ENCODE peak calls at places on chromosomes 12 and 14, in nine cellular contexts. E, T, W, Q, H, A, O, U and V are unnamed samples.

GRCh38 chr14:55846852-55847471 is 267.0 kb downstream of the KTN1 start:
- DNase-seq in E (peak; percentile 85), T (no peak), W (peak; percentile 50), Q (no peak), H (peak; percentile 55), A (no peak), O (peak; percentile 40), U (peak; percentile 86), V (no peak)

GRCh38 chr14:100438678-100439592 is 115.8 kb downstream of the SLC25A47 start:
- DNase-seq in E (peak; percentile 97), T (peak; percentile 42), W (peak; percentile 89), Q (no peak), H (peak; percentile 96), A (peak; percentile 21), O (peak; percentile 46), U (peak; percentile 83), V (no peak)

GRCh38 chr12:86134571-86134970 is 121.6 kb downstream of the MGAT4C start:
- DNase-seq in E (no peak), T (no peak), W (peak; percentile 35), Q (no peak), H (peak; percentile 50), A (no peak), O (no peak), U (no peak), V (no peak)

GRCh38 chr12:49342066-49342913 is 4.4 kb upstream of the DNAJC22 start:
- DNase-seq in E (peak; percentile 97), T (peak; percentile 75), W (peak; percentile 66), Q (peak; percentile 97), H (peak; percentile 86), A (peak; percentile 71), O (no peak), U (peak; percentile 94), V (peak; percentile 55)

GRCh38 chr12:3683670-3684069 is 69.2 kb downstream of the CRACR2A start:
- DNase-seq in E (no peak), T (no peak), W (peak; percentile 31), Q (no peak), H (peak; percentile 6), A (no peak), O (no peak), U (no peak), V (no peak)

GRCh38 chr14:103279129-103280025 is 54.7 kb upstream of the EIF5 start:
- DNase-seq in E (peak; percentile 74), T (no peak), W (no peak), Q (peak; percentile 42), H (no peak), A (no peak), O (no peak), U (peak; percentile 82), V (no peak)

GRCh38 chr14:94557327-94557726 is 3.9 kb upstream of the SERPINA4 start:
- DNase-seq in E (no peak), T (no peak), W (no peak), Q (no peak), H (no peak), A (no peak), O (no peak), U (peak; percentile 5), V (no peak)

GRCh38 chr12:67982165-67982563 is 7.1 kb upstream of the IFNG-AS1 start:
- DNase-seq in E (no peak), T (no peak), W (no peak), Q (no peak), H (no peak), A (no peak), O (no peak), U (no peak), V (no peak)

GRCh38 chr14:77991128-77991772 is 178.9 kb upstream of the NRXN3 start:
- DNase-seq in E (no peak), T (no peak), W (no peak), Q (peak; percentile 23), H (no peak), A (no peak), O (no peak), U (no peak), V (no peak)

GRCh38 chr12:121937654-121938053 is 19.3 kb downstream of the CFAP251 start:
- DNase-seq in E (no peak), T (no peak), W (no peak), Q (no peak), H (no peak), A (no peak), O (no peak), U (no peak), V (no peak)

GRCh38 chr12:59173696-59174095 is 253.4 kb upstream of the LRIG3 start:
- DNase-seq in E (no peak), T (no peak), W (peak; percentile 8), Q (no peak), H (peak; percentile 13), A (no peak), O (no peak), U (no peak), V (no peak)

GRCh38 chr12:109962388-109962787 is 33.8 kb downstream of the GIT2 start:
- DNase-seq in E (peak; percentile 15), T (no peak), W (no peak), Q (no peak), H (no peak), A (no peak), O (no peak), U (no peak), V (no peak)

GRCh38 chr14:105864116-105864515 is 337.7 kb downstream of the TMEM121 start:
- DNase-seq in E (no peak), T (no peak), W (no peak), Q (no peak), H (no peak), A (no peak), O (no peak), U (peak; percentile 65), V (no peak)

GRCh38 chr14:68975667-68976066 is 3.4 kb downstream of the ACTN1 start:
- DNase-seq in E (peak; percentile 77), T (no peak), W (peak; percentile 85), Q (no peak), H (no peak), A (no peak), O (no peak), U (peak; percentile 91), V (no peak)

GRCh38 chr12:47742253-47742825 is 16.3 kb downstream of the RAPGEF3 start:
- DNase-seq in E (peak; percentile 87), T (peak; percentile 70), W (no peak), Q (peak; percentile 36), H (peak; percentile 76), A (peak; percentile 75), O (no peak), U (peak; percentile 94), V (no peak)

GRCh38 chr12:105920161-105920684 is 218.5 kb downstream of the NUAK1 start:
- DNase-seq in E (no peak), T (no peak), W (no peak), Q (no peak), H (no peak), A (no peak), O (no peak), U (no peak), V (no peak)

GRCh38 chr14:45972416-45972815 is 679.2 kb downstream of the RPL10L start:
- DNase-seq in E (no peak), T (no peak), W (no peak), Q (no peak), H (no peak), A (no peak), O (no peak), U (no peak), V (no peak)

GRCh38 chr14:45970589-45970988 is 681.0 kb downstream of the RPL10L start:
- DNase-seq in E (no peak), T (no peak), W (no peak), Q (no peak), H (peak; percentile 17), A (no peak), O (no peak), U (no peak), V (no peak)

GRCh38 chr14:45968037-45968436 is 683.5 kb downstream of the RPL10L start:
- DNase-seq in E (no peak), T (no peak), W (no peak), Q (no peak), H (no peak), A (no peak), O (no peak), U (no peak), V (no peak)
- TF ChIP-seq CTCF in E (no peak), T (no peak), W (no peak), Q (no peak), H (no peak), A (no peak), O (no peak), U (no peak), V (no peak)

DNA sequence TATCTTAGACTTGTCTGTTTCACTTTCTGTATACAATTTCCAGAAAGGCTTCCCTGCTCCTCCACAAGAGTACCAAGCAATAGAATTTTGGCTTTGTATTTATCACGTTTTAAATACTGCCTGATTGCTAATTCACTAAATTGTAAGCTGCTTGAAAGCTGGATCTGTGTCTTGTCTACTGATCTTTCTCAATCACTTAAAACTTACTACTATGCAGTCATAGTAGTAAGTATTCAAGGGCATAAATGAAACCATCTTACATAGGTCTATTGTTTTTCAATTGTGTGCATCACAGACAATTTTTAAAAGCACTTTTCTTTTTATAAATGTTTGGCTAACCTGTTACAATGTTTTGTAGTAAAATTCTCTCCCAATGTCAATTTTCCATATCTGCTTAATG is 1.2 kb upstream of the GLIPR1L2 start:
- DNase-seq in E (no peak), T (no peak), W (no peak), Q (no peak), H (no peak), A (no peak), O (no peak), U (no peak), V (no peak)
- H3K4me3 ChIP-seq in E (peak overlapping the region; percentile 77), T (peak overlapping the region; percentile 57), W (no peak overlapping the region), Q (peak overlapping the region; percentile 51), H (peak overlapping the region; percentile 79), A (no peak overlapping the region), O (no peak overlapping the region), U (no peak overlapping the region), V (peak overlapping the region; percentile 25)

DNA sequence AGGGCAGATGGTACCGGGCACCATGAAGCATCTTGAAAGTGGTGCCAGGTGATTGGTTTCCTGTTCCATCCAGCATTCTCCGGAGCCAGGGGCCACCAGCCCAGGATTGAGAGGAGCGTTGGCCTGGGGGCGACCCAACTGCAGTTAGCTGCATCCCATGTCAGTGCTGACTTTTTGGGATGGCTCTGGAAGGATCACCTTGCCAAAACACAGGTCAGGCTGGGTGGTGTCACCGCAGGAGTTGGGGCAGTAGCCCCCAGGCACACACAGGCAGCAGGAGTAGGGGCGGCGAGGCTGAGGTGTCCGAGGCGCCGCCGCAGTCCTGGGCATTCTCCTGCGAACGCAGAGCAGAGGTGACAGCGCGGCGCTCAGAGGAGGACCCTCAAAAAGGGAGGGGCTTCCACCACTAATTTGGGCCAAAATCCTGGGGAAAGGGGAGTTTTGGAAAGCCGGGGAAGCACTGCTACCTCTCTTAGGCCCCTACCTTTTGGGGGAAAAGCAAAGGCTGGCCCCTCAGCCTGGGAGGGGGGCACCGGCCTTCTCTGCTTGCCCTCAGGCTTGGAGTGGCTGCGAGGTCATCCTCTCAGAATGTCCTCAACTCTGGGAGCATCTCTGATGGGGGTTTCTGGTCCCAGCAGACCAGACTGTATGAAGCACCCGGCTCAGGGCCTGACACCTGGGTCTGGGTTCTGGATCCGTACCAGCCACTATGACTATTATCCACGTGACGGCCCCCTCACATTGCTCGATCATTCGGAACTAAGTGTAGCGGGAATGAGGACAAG is 26.7 kb upstream of the LRTM2 start:
- DNase-seq in E (no peak), T (no peak), W (no peak), Q (no peak), H (no peak), A (no peak), O (no peak), U (no peak), V (no peak)
- TF ChIP-seq CTCF in E (no peak), T (no peak), W (no peak), Q (no peak), H (no peak), A (no peak), O (no peak), U (no peak), V (no peak)

GRCh38 chr12:93438266-93439050 is 3.3 kb downstream of the UBE2N start:
- DNase-seq in E (no peak), T (no peak), W (no peak), Q (no peak), H (no peak), A (no peak), O (no peak), U (no peak), V (no peak)
- H3K4me3 ChIP-seq in E (no peak overlapping the region), T (no peak overlapping the region), W (no peak overlapping the region), Q (no peak overlapping the region), H (no peak overlapping the region), A (no peak overlapping the region), O (no peak overlapping the region), U (no peak overlapping the region), V (peak overlapping the region; percentile 13)